ENCODE peak calls at places on chromosomes 2 and 18, in five cellular contexts. G is fibroblast of mammary gland; J is stimulated activated naive CD4-positive, alpha-beta T cell; K is activated CD4-positive, alpha-beta T cell treated with anti-CD3 and anti-CD28 coated beads, Interleukin-2, amount 50 U/mL, for 24 hours; N is cardiac muscle cell. M is an unnamed sample.

GRCh38 chr2:167749641-167750040 is 497.8 kb downstream of the STK39 start:
- DNase-seq in G (peak), J (no peak), K (no peak), N (no peak), M (no peak)

GRCh38 chr18:55316615-55317184 is 271.3 kb downstream of the TCF4 start:
- DNase-seq in G (peak), J (no peak), K (no peak), N (no peak), M (no peak)

GRCh38 chr2:69733338-69734039 is 8.4 kb upstream of the ANXA4 start:
- DNase-seq in G (peak), J (no peak), K (no peak), N (no peak), M (no peak)

GRCh38 chr2:228847684-228848083 is 423.4 kb downstream of the PID1 start:
- DNase-seq in G (no peak), J (no peak), K (no peak), N (peak), M (no peak)

GRCh38 chr18:48538531-48539405 is at the start of gene CTIF:
- DNase-seq in G (peak), J (peak), K (peak), N (peak), M (peak)

GRCh38 chr2:226118471-226119429 is 680.9 kb downstream of the IRS1 start:
- DNase-seq in G (peak), J (no peak), K (no peak), N (peak), M (no peak)

GRCh38 chr2:12970861-12971260 is 254.1 kb downstream of the TRIB2 start:
- DNase-seq in G (peak), J (no peak), K (no peak), N (peak), M (no peak)

GRCh38 chr2:54577035-54577434 is 120.9 kb downstream of the SPTBN1 start:
- DNase-seq in G (no peak), J (no peak), K (no peak), N (no peak), M (no peak)

GRCh38 chr2:38377501-38378258 is 607 bp upstream of the ATL2 start:
- DNase-seq in G (peak), J (no peak), K (no peak), N (peak), M (no peak)

GRCh38 chr2:202072226-202072625 is 829 bp upstream of the KIAA2012 start:
- DNase-seq in G (no peak), J (no peak), K (no peak), N (no peak), M (no peak)

GRCh38 chr2:116148361-116148760 is 1666.1 kb upstream of the DDX18 start:
- DNase-seq in G (no peak), J (no peak), K (no peak), N (no peak), M (no peak)

GRCh38 chr2:234172066-234172465 is 121.6 kb downstream of the SPP2 start:
- DNase-seq in G (no peak), J (no peak), K (no peak), N (peak), M (no peak)

GRCh38 chr2:99840831-99841230 is 301.6 kb downstream of the AFF3 start:
- DNase-seq in G (no peak), J (no peak), K (no peak), N (no peak), M (no peak)

GRCh38 chr2:54569745-54570296 is 113.7 kb downstream of the SPTBN1 start:
- DNase-seq in G (no peak), J (no peak), K (no peak), N (no peak), M (no peak)

GRCh38 chr2:176122633-176123482 is at the start of gene HOXD9:
- DNase-seq in G (peak), J (no peak), K (no peak), N (no peak), M (no peak)

GRCh38 chr2:44776924-44777480 is 164.5 kb upstream of the SIX3 start:
- DNase-seq in G (no peak), J (no peak), K (no peak), N (no peak), M (no peak)

GRCh38 chr2:8088810-8089209 is 593.0 kb upstream of the ID2 start:
- DNase-seq in G (no peak), J (no peak), K (no peak), N (no peak), M (no peak)

GRCh38 chr2:72326759-72327158 is 179.1 kb upstream of the CYP26B1 start:
- DNase-seq in G (peak), J (no peak), K (no peak), N (peak), M (no peak)

GRCh38 chr2:201472411-201472810 is 20.9 kb downstream of the STRADB start:
- DNase-seq in G (peak), J (no peak), K (no peak), N (no peak), M (no peak)

GRCh38 chr18:78731423-78732032 is 248.1 kb upstream of the SALL3 start:
- DNase-seq in G (no peak), J (no peak), K (no peak), N (no peak), M (no peak)

GRCh38 chr2:36667931-36668330 is 28.6 kb upstream of the VIT start:
- DNase-seq in G (no peak), J (no peak), K (no peak), N (no peak), M (no peak)

GRCh38 chr18:35460719-35461118 is 37.0 kb downstream of the INO80C start:
- DNase-seq in G (peak), J (no peak), K (no peak), N (peak), M (no peak)

GRCh38 chr2:112834379-112835014 is 2.1 kb downstream of the IL1B start:
- DNase-seq in G (peak), J (no peak), K (no peak), N (peak), M (no peak)

GRCh38 chr2:144848404-144848803 is 328.5 kb upstream of the ZEB2 start:
- DNase-seq in G (no peak), J (no peak), K (no peak), N (no peak), M (no peak)

GRCh38 chr18:79949571-79950439 is 1.6 kb downstream of the SLC66A2 start:
- DNase-seq in G (no peak), J (no peak), K (no peak), N (no peak), M (no peak)

GRCh38 chr2:70551156-70551555 is 2.5 kb downstream of the TGFA start:
- DNase-seq in G (no peak), J (no peak), K (no peak), N (no peak), M (no peak)

GRCh38 chr2:188725981-188726380 is 248.2 kb upstream of the COL3A1 start:
- DNase-seq in G (peak), J (no peak), K (no peak), N (peak), M (no peak)

GRCh38 chr2:46226620-46227019 is 70.6 kb upstream of the EPAS1 start:
- DNase-seq in G (no peak), J (no peak), K (no peak), N (no peak), M (no peak)

GRCh38 chr2:128536925-128537620 is 218.4 kb upstream of the HS6ST1 start:
- DNase-seq in G (peak), J (no peak), K (no peak), N (peak), M (no peak)

GRCh38 chr2:209600257-209601180 is 171.1 kb upstream of the UNC80 start:
- DNase-seq in G (no peak), J (no peak), K (no peak), N (no peak), M (no peak)

GRCh38 chr2:234179031-234179363 is 128.5 kb downstream of the SPP2 start:
- DNase-seq in G (no peak), J (no peak), K (no peak), N (no peak), M (no peak)

GRCh38 chr2:118843492-118844132 is 3.8 kb downstream of the EN1 start:
- DNase-seq in G (no peak), J (no peak), K (no peak), N (no peak), M (no peak)

GRCh38 chr2:144596074-144596871 is 76.4 kb upstream of the ZEB2 start:
- DNase-seq in G (peak), J (no peak), K (no peak), N (peak), M (no peak)

GRCh38 chr2:129767346-129767745 is 212.1 kb upstream of the RAB6C start:
- DNase-seq in G (no peak), J (no peak), K (no peak), N (no peak), M (no peak)

GRCh38 chr2:98296435-98296834 is 49.8 kb upstream of the CNGA3 start:
- DNase-seq in G (no peak), J (no peak), K (no peak), N (no peak), M (no peak)

M was measured in naive thymus-derived CD8-positive, alpha-beta T cell.